ENCODE peak calls at places on chromosome 13, in ten cellular contexts. R is RPMI8226, W is LHCN-M2, A is transverse colon, N is left lung, V is A172, E is bronchial epithelial cell, B is nucleus accumbens, T is amniotic epithelial cell, X is GM03348. Y is an unnamed sample.
A peak's percentile ranks its signal among the peaks of the same experiment; 100 is the strongest.

GRCh38 chr13:103812966-103813365 is 746.7 kb upstream of the SLC10A2 start:
- DNase-seq in R (no peak), W (peak; percentile 14), A (no peak), N (no peak), V (no peak), E (no peak), B (no peak), T (no peak), X (no peak), Y (no peak)

GRCh38 chr13:21637296-21637695 is 33.3 kb upstream of the MICU2 start:
- DNase-seq in R (peak; percentile 95), W (peak; percentile 45), A (peak; percentile 86), N (peak; percentile 83), V (peak; percentile 92), E (peak; percentile 98), B (no peak), T (peak; percentile 78), X (peak; percentile 29), Y (no peak)

GRCh38 chr13:49410477-49410876 is 33.4 kb downstream of the CAB39L start:
- DNase-seq in R (no peak), W (no peak), A (no peak), N (no peak), V (no peak), E (no peak), B (no peak), T (no peak), X (no peak), Y (no peak)

GRCh38 chr13:43205421-43205820 is 182.0 kb downstream of the DNAJC15 start:
- DNase-seq in R (no peak), W (no peak), A (no peak), N (no peak), V (no peak), E (no peak), B (no peak), T (no peak), X (no peak), Y (no peak)

GRCh38 chr13:55554741-55555140 is 1586.0 kb upstream of the PRR20A start:
- DNase-seq in R (no peak), W (no peak), A (no peak), N (no peak), V (no peak), E (no peak), B (no peak), T (no peak), X (no peak), Y (no peak)

GRCh38 chr13:86563308-86563707 is 764.1 kb upstream of the SLITRK6 start:
- DNase-seq in R (no peak), W (peak; percentile 14), A (no peak), N (no peak), V (peak; percentile 80), E (peak; percentile 80), B (no peak), T (peak; percentile 82), X (peak; percentile 29), Y (no peak)

GRCh38 chr13:92297971-92298942 is 899.8 kb downstream of the GPC5 start:
- DNase-seq in R (no peak), W (no peak), A (no peak), N (no peak), V (no peak), E (no peak), B (no peak), T (no peak), X (no peak), Y (no peak)

GRCh38 chr13:79393564-79394249 is 12.3 kb downstream of the RBM26 start:
- DNase-seq in R (peak; percentile 43), W (no peak), A (peak; percentile 24), N (peak; percentile 38), V (no peak), E (no peak), B (no peak), T (no peak), X (no peak), Y (peak; percentile 15)

GRCh38 chr13:72782717-72783116 is 784 bp downstream of the PIBF1 start:
- DNase-seq in R (no peak), W (peak; percentile 25), A (no peak), N (no peak), V (peak; percentile 1), E (peak; percentile 10), B (no peak), T (peak; percentile 26), X (no peak), Y (no peak)

GRCh38 chr13:112869202-112870061 is 99.6 kb upstream of the MCF2L start:
- DNase-seq in R (no peak), W (peak; percentile 16), A (no peak), N (no peak), V (no peak), E (no peak), B (no peak), T (no peak), X (no peak), Y (no peak)

GRCh38 chr13:106588367-106588766 is 20.4 kb upstream of the ARGLU1 start:
- DNase-seq in R (no peak), W (no peak), A (no peak), N (no peak), V (no peak), E (no peak), B (no peak), T (no peak), X (no peak), Y (no peak)

GRCh38 chr13:29511980-29512379 is 83.5 kb downstream of the SLC7A1 start:
- DNase-seq in R (no peak), W (no peak), A (no peak), N (no peak), V (peak; percentile 28), E (no peak), B (no peak), T (no peak), X (peak; percentile 53), Y (no peak)

GRCh38 chr13:39765801-39766463 is 110.5 kb downstream of the COG6 start:
- DNase-seq in R (peak; percentile 41), W (peak; percentile 57), A (peak; percentile 76), N (peak; percentile 47), V (no peak), E (peak; percentile 46), B (peak; percentile 31), T (peak; percentile 65), X (no peak), Y (no peak)

GRCh38 chr13:20390526-20391175 is 135.0 kb downstream of the CRYL1 start:
- DNase-seq in R (no peak), W (no peak), A (no peak), N (no peak), V (no peak), E (no peak), B (no peak), T (no peak), X (no peak), Y (no peak)

Y was measured in esophagus squamous epithelium.